ENCODE peak calls at places on chromosomes 12 and 14, in nine cellular contexts. Y is fibroblast of lung, N is heart left ventricle, P is NB4, W is lower lobe of right lung, V is tibial nerve, K is heart right ventricle, I is bronchial epithelial cell, M is thyroid gland. A is an unnamed sample.

GRCh38 chr12:28708918-28709371 is 440.1 kb upstream of the FAR2 start:
- DNase-seq in P (no peak), Y (peak; percentile 66), M (peak; percentile 2), W (no peak), V (peak; percentile 13), N (no peak), I (no peak), K (no peak), A (peak; percentile 75)

GRCh38 chr12:50112456-50113218 is 601 bp downstream of the COX14 start:
- DNase-seq in N (no peak), P (no peak), M (peak; percentile 64), Y (no peak), I (peak; percentile 40), W (no peak), K (no peak), V (no peak), A (no peak)

GRCh38 chr12:87661770-87662402 is 367.3 kb downstream of the C12orf50 start:
- DNase-seq in K (no peak), P (peak; percentile 6), V (no peak), M (no peak), Y (peak; percentile 22), N (no peak), I (peak; percentile 15), W (no peak), A (no peak)

GRCh38 chr14:56081139-56081538 is 37.1 kb upstream of the PELI2 start:
- DNase-seq in M (no peak), K (no peak), Y (peak; percentile 26), V (no peak), P (no peak), W (no peak), I (peak; percentile 19), N (no peak), A (peak; percentile 33)

GRCh38 chr12:46439793-46440511 is 67.4 kb upstream of the SLC38A2 start:
- DNase-seq in W (no peak), M (no peak), N (no peak), I (peak; percentile 75), Y (peak; percentile 59), P (no peak), V (no peak), K (no peak), A (no peak)

GRCh38 chr12:115411121-115411520 is 727.1 kb upstream of the TBX3 start:
- DNase-seq in M (no peak), K (no peak), P (no peak), W (no peak), I (no peak), Y (no peak), V (no peak), N (no peak), A (no peak)

GRCh38 chr14:77849711-77850110 is 49.8 kb downstream of the ADCK1 start:
- DNase-seq in Y (peak; percentile 39), W (no peak), N (no peak), K (no peak), M (no peak), I (no peak), V (no peak), P (no peak), A (peak; percentile 3)

GRCh38 chr14:99884834-99885648 is 91.8 kb downstream of the EML1 start:
- DNase-seq in N (no peak), P (peak; percentile 63), W (no peak), V (no peak), M (peak; percentile 31), Y (peak; percentile 82), K (no peak), I (peak; percentile 65), A (peak; percentile 50)

GRCh38 chr14:47009615-47010014 is 358.0 kb upstream of the RPL10L start:
- DNase-seq in Y (no peak), V (no peak), W (no peak), M (no peak), N (no peak), I (no peak), P (no peak), K (no peak), A (no peak)

GRCh38 chr12:47328831-47329545 is 249.2 kb upstream of the AMIGO2 start:
- DNase-seq in M (no peak), W (no peak), K (no peak), P (no peak), V (no peak), N (no peak), Y (no peak), I (peak; percentile 55), A (peak; percentile 57)

GRCh38 chr12:47752121-47752520 is 6.6 kb downstream of the RAPGEF3 start:
- DNase-seq in M (no peak), N (no peak), I (no peak), V (no peak), W (no peak), K (no peak), P (no peak), Y (no peak), A (no peak)

GRCh38 chr14:34874386-34875030 is 652 bp downstream of the BAZ1A start:
- DNase-seq in M (peak; percentile 49), V (peak; percentile 23), I (no peak), W (peak; percentile 77), Y (peak; percentile 60), K (peak; percentile 42), N (peak; percentile 48), P (peak; percentile 74), A (no peak)

GRCh38 chr12:68319988-68320623 is 12.1 kb downstream of the MDM1 start:
- DNase-seq in I (no peak), K (no peak), N (no peak), M (no peak), V (no peak), Y (peak; percentile 56), W (no peak), P (no peak), A (peak; percentile 73)

GRCh38 chr12:19810213-19810612 is 370.9 kb downstream of the AEBP2 start:
- DNase-seq in K (no peak), W (no peak), V (no peak), M (no peak), N (no peak), Y (no peak), I (no peak), P (no peak), A (no peak)

GRCh38 chr12:107530706-107531105 is 154.9 kb upstream of the PWP1 start:
- DNase-seq in M (no peak), V (no peak), N (no peak), I (no peak), W (no peak), P (no peak), Y (no peak), K (no peak), A (no peak)

GRCh38 chr12:64212066-64212746 is 9.9 kb downstream of the KICS2 start:
- DNase-seq in I (no peak), M (no peak), V (no peak), Y (no peak), W (no peak), K (no peak), N (no peak), P (no peak), A (no peak)

GRCh38 chr12:123268850-123269249 is 2.8 kb downstream of the CDK2AP1 start:
- DNase-seq in N (no peak), I (no peak), W (no peak), P (no peak), K (no peak), M (no peak), V (no peak), Y (no peak), A (no peak)

GRCh38 chr12:131050463-131051154 is 96.9 kb downstream of the ADGRD1 start:
- DNase-seq in W (peak; percentile 12), K (no peak), I (no peak), Y (no peak), M (no peak), P (no peak), N (no peak), V (no peak), A (no peak)
- TF ChIP-seq CTCF in W (no peak), K (no peak), I (no peak), Y (no peak), M (no peak), P (no peak), N (no peak), V (no peak), A (no peak)

DNA sequence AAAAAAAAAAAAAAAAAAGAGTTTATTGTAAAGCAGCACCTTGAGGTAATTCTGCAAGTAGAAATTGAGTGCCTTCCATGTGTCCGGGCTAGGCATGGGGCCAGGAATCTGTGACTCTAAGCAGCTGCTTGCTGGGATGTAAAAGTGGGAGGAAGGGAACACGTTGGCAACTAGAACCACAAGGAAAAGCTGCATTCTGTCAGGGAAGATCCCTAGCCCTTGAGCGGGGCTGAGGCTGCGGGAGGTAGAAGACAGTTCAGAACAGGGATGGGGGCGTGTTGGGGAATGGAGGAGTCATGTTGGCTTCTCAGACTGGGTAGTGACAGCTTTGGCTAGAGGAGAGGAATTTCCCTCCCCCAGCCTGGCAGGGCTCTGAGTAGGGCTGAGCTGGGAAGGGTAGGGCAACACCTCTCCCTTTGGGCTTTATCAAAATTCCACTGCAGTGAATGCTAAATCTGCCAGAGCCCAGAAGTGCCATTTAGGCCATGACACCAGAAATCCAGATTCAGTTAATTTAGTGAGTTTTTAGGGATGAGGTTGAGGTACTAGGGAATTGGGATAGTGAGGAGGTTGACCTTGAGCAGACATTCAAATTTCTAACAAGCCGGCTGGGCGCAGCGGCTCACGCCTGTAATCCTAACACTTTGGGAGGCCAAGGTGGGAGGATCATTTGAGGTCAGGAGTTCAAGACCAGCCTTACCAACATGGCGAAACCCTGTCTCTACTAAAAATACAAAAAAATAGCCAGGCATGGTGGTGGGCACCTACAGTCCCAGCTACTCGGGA is 3.4 kb upstream of the TRAFD1 start:
- DNase-seq in W (peak; percentile 72), N (peak; percentile 78), K (peak; percentile 66), V (peak; percentile 55), Y (peak; percentile 90), P (no peak), I (peak; percentile 80), M (peak; percentile 79), A (peak; percentile 53)
- H3K4me3 ChIP-seq in W (no peak overlapping the region), N (no peak overlapping the region), K (no peak overlapping the region), V (no peak overlapping the region), Y (no peak overlapping the region), P (no peak overlapping the region), I (no peak overlapping the region), M (no peak overlapping the region), A (no peak overlapping the region)

GRCh38 chr14:86961106-86961716 is 1031.8 kb downstream of the GALC start:
- DNase-seq in V (no peak), M (no peak), Y (peak; percentile 6), I (peak; percentile 8), W (no peak), P (peak; percentile 37), N (no peak), K (no peak), A (no peak)
- TF ChIP-seq CTCF in V (no peak), M (no peak), Y (peak; percentile 56), I (peak; percentile 16), W (no peak), P (peak; percentile 45), N (peak; percentile 41), K (no peak), A (peak; percentile 49)

DNA sequence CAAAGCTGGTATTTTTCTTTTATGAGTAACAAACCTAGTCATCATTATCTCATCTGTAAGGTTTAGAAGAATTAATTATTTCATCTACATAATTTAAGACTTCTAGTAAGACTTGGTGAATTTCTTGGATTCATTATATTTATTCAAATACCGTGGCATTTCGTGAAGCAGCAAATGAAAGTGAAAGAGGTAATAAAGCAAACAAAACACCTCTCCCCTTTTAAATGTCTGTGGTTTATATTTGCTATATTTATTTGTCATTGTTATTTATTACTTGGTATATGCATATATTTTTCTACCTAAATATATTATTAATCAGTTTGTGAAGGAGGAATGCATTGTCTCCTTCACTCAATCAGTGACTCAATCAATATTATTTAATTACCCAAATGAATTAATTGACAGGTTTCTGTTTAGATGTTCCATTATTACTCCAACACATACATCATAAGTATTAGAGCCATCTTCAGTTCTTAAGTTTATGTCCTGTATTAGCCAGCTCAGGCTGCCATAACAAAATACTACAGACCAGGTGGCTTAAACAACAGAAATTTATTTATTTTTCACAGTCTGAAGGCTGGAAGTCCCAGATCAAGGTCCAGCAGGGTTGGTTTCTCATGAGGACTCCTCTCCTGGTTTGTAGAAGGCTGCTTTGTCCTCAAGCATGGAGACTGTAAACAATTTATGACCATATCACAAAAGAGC is 6.6 kb downstream of the CFAP54 start:
- DNase-seq in I (no peak), K (no peak), M (no peak), N (no peak), V (no peak), W (no peak), P (no peak), Y (no peak), A (no peak)
- H3K4me3 ChIP-seq in I (no peak overlapping the region), K (no peak overlapping the region), M (no peak overlapping the region), N (no peak overlapping the region), V (no peak overlapping the region), W (no peak overlapping the region), P (no peak overlapping the region), Y (no peak overlapping the region), A (no peak overlapping the region)